ENCODE peak calls at places on chromosomes 4 and X, in eight cellular contexts. W is A549, Q is NCI-H526, O is AG04449, J is HEK293T, R is left ventricle myocardium superior, G is amygdala, U is H54. X is an unnamed sample.

GRCh38 chr4:15688056-15688455 is 6.4 kb downstream of the FAM200B start:
- DNase-seq in W (no peak), Q (no peak), O (no peak), J (no peak), R (no peak), G (no peak), U (no peak), X (no peak)

GRCh38 chrX:633043-633654 is 2.6 kb downstream of the SHOX start:
- DNase-seq in W (no peak), Q (no peak), O (no peak), J (no peak), R (no peak), G (no peak), U (no peak), X (no peak)

GRCh38 chr4:151361966-151362365 is 36.6 kb upstream of the SH3D19 start:
- DNase-seq in W (no peak), Q (no peak), O (no peak), J (no peak), R (no peak), G (no peak), U (no peak), X (no peak)

GRCh38 chr4:10117424-10118354 is 1.1 kb upstream of the WDR1 start:
- DNase-seq in W (no peak), Q (no peak), O (no peak), J (no peak), R (no peak), G (no peak), U (no peak), X (no peak)

GRCh38 chr4:48687313-48687712 is 92.8 kb downstream of the FRYL start:
- DNase-seq in W (no peak), Q (no peak), O (no peak), J (no peak), R (no peak), G (no peak), U (no peak), X (no peak)

GRCh38 chr4:26020083-26020668 is 106.2 kb downstream of the SMIM20 start:
- DNase-seq in W (no peak), Q (no peak), O (no peak), J (no peak), R (no peak), G (no peak), U (no peak), X (peak)

GRCh38 chr4:86759298-86759697 is 89.9 kb downstream of the SLC10A6 start:
- DNase-seq in W (no peak), Q (no peak), O (no peak), J (no peak), R (no peak), G (no peak), U (no peak), X (no peak)

GRCh38 chrX:153474718-153475117 is 4.3 kb upstream of the HAUS7 start:
- DNase-seq in W (no peak), Q (no peak), O (no peak), J (no peak), R (peak), G (no peak), U (no peak), X (peak)

GRCh38 chr4:3276961-3277360 is 15.9 kb upstream of the RGS12 start:
- DNase-seq in W (no peak), Q (no peak), O (no peak), J (no peak), R (no peak), G (peak), U (no peak), X (no peak)

GRCh38 chrX:53686151-53686885 is at the start of gene HUWE1:
- DNase-seq in W (peak), Q (peak), O (no peak), J (peak), R (peak), G (peak), U (peak), X (peak)

GRCh38 chr4:101346562-101347266 is 612 bp downstream of the PPP3CA start:
- DNase-seq in W (peak), Q (peak), O (no peak), J (peak), R (peak), G (peak), U (peak), X (peak)

GRCh38 chr4:88745581-88746163 is 48.0 kb upstream of the NAP1L5 start:
- DNase-seq in W (no peak), Q (no peak), O (no peak), J (no peak), R (no peak), G (no peak), U (no peak), X (no peak)

GRCh38 chrX:39162322-39162721 is 361.1 kb downstream of the MID1IP1 start:
- DNase-seq in W (no peak), Q (no peak), O (no peak), J (no peak), R (peak), G (no peak), U (no peak), X (no peak)

GRCh38 chrX:19554786-19555185 is 39.5 kb upstream of the MAP3K15 start:
- DNase-seq in W (no peak), Q (no peak), O (no peak), J (no peak), R (no peak), G (no peak), U (no peak), X (no peak)

GRCh38 chr4:98260047-98260578 is 1.1 kb upstream of the RAP1GDS1 start:
- DNase-seq in W (peak), Q (peak), O (no peak), J (no peak), R (no peak), G (peak), U (peak), X (peak)

GRCh38 chrX:8520791-8521190 is 56.2 kb downstream of the VCX3B start:
- DNase-seq in W (no peak), Q (no peak), O (no peak), J (no peak), R (no peak), G (no peak), U (no peak), X (no peak)

GRCh38 chrX:148593987-148594386 is 93.6 kb downstream of the AFF2 start:
- DNase-seq in W (no peak), Q (no peak), O (no peak), J (no peak), R (no peak), G (no peak), U (no peak), X (no peak)

GRCh38 chr4:174948826-174949225 is 30.7 kb downstream of the ADAM29 start:
- DNase-seq in W (no peak), Q (no peak), O (no peak), J (no peak), R (no peak), G (no peak), U (no peak), X (no peak)

GRCh38 chrX:38804481-38805293 is 3.4 kb downstream of the MID1IP1 start:
- DNase-seq in W (peak), Q (peak), O (no peak), J (peak), R (peak), G (peak), U (no peak), X (peak)

GRCh38 chr4:154254999-154255398 is 236.6 kb downstream of the DCHS2 start:
- DNase-seq in W (no peak), Q (peak), O (no peak), J (no peak), R (no peak), G (no peak), U (no peak), X (no peak)

GRCh38 chr4:83922419-83922818 is 386.5 kb downstream of the GPAT3 start:
- DNase-seq in W (no peak), Q (no peak), O (no peak), J (no peak), R (no peak), G (no peak), U (no peak), X (no peak)

GRCh38 chr4:186481998-186482790 is 73.2 kb downstream of the MTNR1A start:
- DNase-seq in W (no peak), Q (no peak), O (no peak), J (no peak), R (no peak), G (no peak), U (no peak), X (no peak)

GRCh38 chr4:99759988-99760387 is 56.6 kb upstream of the DAPP1 start:
- DNase-seq in W (no peak), Q (no peak), O (no peak), J (no peak), R (no peak), G (no peak), U (no peak), X (no peak)

GRCh38 chr4:1533501-1534064 is 127.3 kb upstream of the NKX1-1 start:
- DNase-seq in W (no peak), Q (no peak), O (no peak), J (peak), R (peak), G (no peak), U (no peak), X (no peak)

GRCh38 chr4:34676390-34676789 is 1567.9 kb downstream of the ARAP2 start:
- DNase-seq in W (no peak), Q (no peak), O (no peak), J (no peak), R (no peak), G (no peak), U (no peak), X (no peak)

GRCh38 chrX:154732421-154733071 is 18.3 kb downstream of the GAB3 start:
- DNase-seq in W (no peak), Q (no peak), O (no peak), J (no peak), R (no peak), G (no peak), U (no peak), X (peak)

GRCh38 chr4:1511441-1512041 is 105.3 kb upstream of the NKX1-1 start:
- DNase-seq in W (peak), Q (no peak), O (no peak), J (no peak), R (peak), G (no peak), U (no peak), X (peak)

GRCh38 chr4:46370531-46370930 is 19.4 kb downstream of the GABRA2 start:
- DNase-seq in W (no peak), Q (no peak), O (no peak), J (no peak), R (no peak), G (no peak), U (no peak), X (no peak)

GRCh38 chr4:67651536-67651935 is 49.4 kb downstream of the UBA6 start:
- DNase-seq in W (no peak), Q (no peak), O (no peak), J (no peak), R (no peak), G (no peak), U (no peak), X (peak)

GRCh38 chr4:185259719-185260118 is 50.3 kb downstream of the SNX25 start:
- DNase-seq in W (no peak), Q (no peak), O (no peak), J (no peak), R (no peak), G (no peak), U (no peak), X (no peak)

GRCh38 chrX:72714471-72714916 is 388 bp upstream of the PHKA1 start:
- DNase-seq in W (peak), Q (peak), O (no peak), J (peak), R (peak), G (peak), U (no peak), X (peak)

GRCh38 chr4:6889101-6889735 is 20.4 kb upstream of the TBC1D14 start:
- DNase-seq in W (no peak), Q (no peak), O (no peak), J (no peak), R (peak), G (no peak), U (no peak), X (no peak)

GRCh38 chr4:47287735-47288134 is 175.8 kb downstream of the COMMD8 start:
- DNase-seq in W (no peak), Q (no peak), O (peak), J (peak), R (no peak), G (no peak), U (peak), X (peak)

GRCh38 chr4:135120190-135120589 is 918.6 kb upstream of the PABPC4L start:
- DNase-seq in W (no peak), Q (no peak), O (no peak), J (no peak), R (no peak), G (no peak), U (no peak), X (no peak)

GRCh38 chr4:1002131-1002630 is 9.0 kb upstream of the SLC26A1 start:
- DNase-seq in W (no peak), Q (no peak), O (no peak), J (no peak), R (peak), G (no peak), U (no peak), X (peak)